ENCODE peak calls at places on chromosomes 1 and 21, in six cellular contexts. Z is aorta, R is Right ventricle myocardium superior, P is LoVo, C is activated T-cell treated with anti-CD3 and anti-CD28 coated beads for 1 hour, K is NCI-H460. L is an unnamed sample.

GRCh38 chr1:159429074-159429861 is 2.7 kb upstream of the OR10J4 start:
- DNase-seq in Z (no peak), R (no peak), P (peak; percentile 8), C (no peak), K (no peak), L (peak; percentile 87)

GRCh38 chr1:23167353-23168078 is 1.1 kb downstream of the LUZP1 start:
- DNase-seq in Z (peak; percentile 83), R (peak; percentile 63), P (peak; percentile 66), C (peak; percentile 18), K (no peak), L (peak; percentile 31)

GRCh38 chr1:241749041-241749798 is 97.1 kb downstream of the WDR64 start:
- DNase-seq in Z (no peak), R (no peak), P (peak; percentile 33), C (no peak), K (peak; percentile 40), L (no peak)

GRCh38 chr21:36630485-36631206 is 68.3 kb upstream of the SIM2 start:
- DNase-seq in Z (no peak), R (peak; percentile 50), P (peak; percentile 68), C (peak; percentile 63), K (peak; percentile 46), L (peak; percentile 16)

GRCh38 chr1:77484926-77485325 is 197.5 kb downstream of the ZZZ3 start:
- DNase-seq in Z (no peak), R (no peak), P (no peak), C (no peak), K (no peak), L (no peak)

GRCh38 chr1:21647431-21648373 is 21.5 kb downstream of the RAP1GAP start:
- DNase-seq in Z (no peak), R (peak; percentile 52), P (peak; percentile 43), C (no peak), K (peak; percentile 79), L (no peak)

GRCh38 chr1:210483821-210484220 is 155.1 kb downstream of the HHAT start:
- DNase-seq in Z (no peak), R (no peak), P (no peak), C (no peak), K (no peak), L (no peak)

GRCh38 chr1:48048980-48049379 is 51.8 kb upstream of the TRABD2B start:
- DNase-seq in Z (no peak), R (no peak), P (no peak), C (no peak), K (no peak), L (no peak)

GRCh38 chr1:155334980-155335379 is 14.3 kb downstream of the RUSC1 start:
- DNase-seq in Z (no peak), R (no peak), P (no peak), C (no peak), K (no peak), L (no peak)

GRCh38 chr1:223700388-223700918 is 11.9 kb upstream of the CAPN2 start:
- DNase-seq in Z (no peak), R (no peak), P (peak; percentile 19), C (no peak), K (no peak), L (no peak)

GRCh38 chr1:186082235-186082937 is 292.7 kb downstream of the TPR start:
- DNase-seq in Z (peak; percentile 74), R (peak; percentile 73), P (peak; percentile 88), C (no peak), K (peak; percentile 94), L (peak; percentile 50)

GRCh38 chr1:150516050-150516591 is 569 bp downstream of the FALEC start:
- DNase-seq in Z (no peak), R (no peak), P (no peak), C (no peak), K (no peak), L (no peak)

GRCh38 chr1:212721388-212722247 is 22.0 kb upstream of the BATF3 start:
- DNase-seq in Z (no peak), R (no peak), P (peak; percentile 72), C (no peak), K (no peak), L (peak; percentile 63)

GRCh38 chr1:51693420-51694144 is 76.7 kb downstream of the OSBPL9 start:
- DNase-seq in Z (no peak), R (no peak), P (peak; percentile 32), C (no peak), K (peak; percentile 14), L (no peak)

GRCh38 chr1:52122424-52122823 is 19.5 kb upstream of the ZFYVE9 start:
- DNase-seq in Z (no peak), R (no peak), P (no peak), C (no peak), K (no peak), L (no peak)

GRCh38 chr1:93638981-93639380 is 42.7 kb downstream of the BCAR3 start:
- DNase-seq in Z (no peak), R (no peak), P (no peak), C (no peak), K (no peak), L (no peak)

GRCh38 chr21:41961753-41962152 is 7.9 kb upstream of the C2CD2 start:
- DNase-seq in Z (no peak), R (no peak), P (no peak), C (no peak), K (no peak), L (no peak)